ENCODE peak calls at places on chromosomes 7 and 10, in eight cellular contexts. E is AG09309, F is tibial artery, O is cardiac fibroblast, N is GM06990, A is heart right ventricle, M is AG10803, K is coronary artery. R is an unnamed sample.

GRCh38 chr10:126935263-126935946 is 30.2 kb downstream of the DOCK1 start:
- DNase-seq in M (peak), E (no peak), F (no peak), A (no peak), N (no peak), K (no peak), O (peak), R (no peak)

GRCh38 chr7:143316492-143316891 is 581 bp downstream of the CLCN1 start:
- DNase-seq in A (no peak), K (no peak), M (no peak), F (no peak), N (no peak), E (no peak), O (no peak), R (no peak)

GRCh38 chr7:22587322-22587721 is 87.3 kb upstream of the STEAP1B start:
- DNase-seq in K (no peak), E (no peak), A (no peak), O (peak), F (no peak), M (peak), N (peak), R (no peak)

GRCh38 chr10:127293640-127294039 is 97.2 kb upstream of the INSYN2A start:
- DNase-seq in E (no peak), F (no peak), K (peak), M (peak), N (no peak), O (no peak), A (no peak), R (no peak)

GRCh38 chr10:97483526-97483925 is 14.7 kb downstream of the MMS19 start:
- DNase-seq in N (no peak), O (peak), A (no peak), F (no peak), K (no peak), M (no peak), E (no peak), R (no peak)

GRCh38 chr10:17616403-17617030 is 657 bp downstream of the HACD1 start:
- DNase-seq in E (no peak), K (peak), M (peak), N (peak), O (peak), A (peak), F (peak), R (peak)

GRCh38 chr10:62456611-62457101 is 82.5 kb downstream of the ZNF365 start:
- DNase-seq in K (no peak), M (peak), A (no peak), F (no peak), O (no peak), E (peak), N (peak), R (no peak)

GRCh38 chr10:73991846-73992245 is 6.1 kb upstream of the VCL start:
- DNase-seq in F (peak), K (no peak), N (peak), E (no peak), O (no peak), A (no peak), M (no peak), R (no peak)

GRCh38 chr7:79458796-79459195 is 5.3 kb upstream of the MAGI2 start:
- DNase-seq in K (no peak), N (no peak), A (no peak), F (peak), O (no peak), E (no peak), M (peak), R (no peak)

GRCh38 chr7:101315336-101315735 is 6.3 kb downstream of the IFT22 start:
- DNase-seq in N (no peak), A (no peak), M (peak), O (peak), K (no peak), E (no peak), F (no peak), R (no peak)

GRCh38 chr10:129192344-129193128 is 274.5 kb upstream of the MGMT start:
- DNase-seq in E (no peak), A (peak), O (peak), K (no peak), M (no peak), N (no peak), F (peak), R (no peak)

GRCh38 chr7:158139499-158139898 is 448.1 kb downstream of the PTPRN2 start:
- DNase-seq in E (no peak), K (no peak), N (no peak), F (no peak), A (no peak), O (no peak), M (no peak), R (no peak)

GRCh38 chr7:4103352-4104091 is 578.6 kb upstream of the FOXK1 start:
- DNase-seq in K (no peak), F (no peak), A (no peak), E (no peak), N (no peak), O (peak), M (no peak), R (no peak)

GRCh38 chr10:127991543-127992255 is 84.8 kb downstream of the PTPRE start:
- DNase-seq in N (no peak), E (no peak), F (no peak), O (no peak), A (no peak), K (peak), M (peak), R (no peak)

GRCh38 chr7:108973075-108973474 is 403.4 kb downstream of the DNAJB9 start:
- DNase-seq in N (no peak), E (no peak), O (peak), F (no peak), A (no peak), M (no peak), K (no peak), R (no peak)

GRCh38 chr7:129782257-129783096 is 170.3 kb downstream of the UBE2H start:
- DNase-seq in E (no peak), M (peak), O (no peak), A (no peak), F (no peak), K (no peak), N (no peak), R (no peak)

DNA sequence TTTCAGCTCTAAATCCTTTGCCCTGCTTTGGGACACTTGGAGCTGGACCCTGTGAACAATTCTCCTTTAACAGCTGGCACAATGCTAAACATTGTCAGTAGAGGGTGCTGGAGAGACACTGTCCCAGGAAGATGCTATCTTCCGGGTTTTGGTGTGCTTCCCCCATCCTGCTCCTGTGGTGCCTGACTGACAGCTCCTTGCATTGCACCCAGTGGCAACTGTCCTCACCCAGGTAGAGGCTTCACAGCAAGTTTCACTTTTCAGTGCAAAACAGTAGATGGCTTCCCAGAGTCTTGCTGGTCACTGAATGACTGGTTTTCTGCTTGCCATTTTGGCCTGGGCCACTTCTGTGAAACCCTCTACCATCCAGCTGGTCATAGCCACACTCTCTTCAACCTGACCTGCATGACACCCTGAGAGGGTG is 77.3 kb downstream of the CDC14C start:
- DNase-seq in M (peak), K (no peak), F (no peak), E (no peak), N (peak), A (no peak), O (peak), R (no peak)
- TF ChIP-seq CTCF in M (peak), K (no peak), F (no peak), E (no peak), N (peak), A (peak), O (no peak), R (peak)

DNA sequence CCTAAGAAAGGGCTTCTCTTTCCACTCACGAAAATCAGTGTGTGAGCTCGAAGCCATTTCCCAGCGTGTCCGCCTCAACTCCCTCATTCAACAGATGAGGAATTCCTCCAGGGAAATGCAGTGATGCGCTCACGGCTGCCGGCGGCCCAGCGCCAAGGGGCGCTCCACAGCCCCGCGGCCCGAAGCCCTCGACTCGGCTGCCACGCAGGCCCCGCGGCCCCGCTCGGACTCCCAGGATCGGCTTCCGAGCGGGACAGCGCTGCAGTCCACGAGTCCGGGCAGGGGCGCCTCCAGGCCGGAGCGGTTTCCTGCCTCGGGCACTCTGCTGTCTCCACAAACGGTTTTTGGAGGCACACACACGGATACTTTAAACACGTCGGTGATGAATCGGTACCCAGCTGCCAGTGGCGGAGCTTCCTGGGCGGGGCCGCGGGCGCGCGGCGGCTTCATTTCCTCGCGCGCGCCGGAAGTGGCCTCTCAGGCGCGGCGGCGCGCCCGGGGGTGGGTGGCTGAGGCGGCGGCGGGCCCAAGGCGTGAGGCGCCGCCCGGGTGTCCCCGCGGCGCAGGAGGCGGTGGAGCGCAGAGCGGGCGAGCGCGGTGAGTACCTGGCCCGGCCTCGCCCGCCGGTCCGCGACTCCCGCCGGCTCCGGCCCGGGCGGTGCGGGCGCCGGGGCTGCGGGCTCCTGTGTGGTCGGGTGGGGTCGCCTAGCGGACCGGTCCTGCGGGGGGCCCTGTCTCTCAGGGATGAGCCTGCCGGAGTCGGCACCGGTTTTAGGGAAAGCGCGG is at the start of gene CSGALNACT2:
- DNase-seq in N (peak), E (peak), F (peak), M (peak), O (peak), K (peak), A (peak), R (peak)
- TF ChIP-seq CTCF in N (no peak), E (no peak), F (no peak), M (no peak), O (no peak), K (no peak), A (no peak), R (no peak)

GRCh38 chr10:91558473-91558872 is 74.4 kb downstream of the PPP1R3C start:
- DNase-seq in O (no peak), K (no peak), A (no peak), N (no peak), F (no peak), E (no peak), M (no peak), R (no peak)
- TF ChIP-seq CTCF in O (no peak), K (no peak), A (no peak), N (no peak), F (no peak), E (no peak), M (no peak), R (no peak)

GRCh38 chr10:78914502-78915330 is 154.1 kb upstream of the ZMIZ1 start:
- DNase-seq in M (peak), A (no peak), K (no peak), O (no peak), E (no peak), F (no peak), N (no peak), R (no peak)
- TF ChIP-seq CTCF in M (peak), A (no peak), K (no peak), O (no peak), E (no peak), F (no peak), N (no peak), R (no peak)

GRCh38 chr10:11782793-11783557 is 40.2 kb upstream of the PROSER2 start:
- DNase-seq in N (no peak), O (peak), E (no peak), M (peak), F (no peak), A (no peak), K (no peak), R (no peak)
- TF ChIP-seq CTCF in N (peak), O (peak), E (peak), M (peak), F (peak), A (peak), K (peak), R (peak)

DNA sequence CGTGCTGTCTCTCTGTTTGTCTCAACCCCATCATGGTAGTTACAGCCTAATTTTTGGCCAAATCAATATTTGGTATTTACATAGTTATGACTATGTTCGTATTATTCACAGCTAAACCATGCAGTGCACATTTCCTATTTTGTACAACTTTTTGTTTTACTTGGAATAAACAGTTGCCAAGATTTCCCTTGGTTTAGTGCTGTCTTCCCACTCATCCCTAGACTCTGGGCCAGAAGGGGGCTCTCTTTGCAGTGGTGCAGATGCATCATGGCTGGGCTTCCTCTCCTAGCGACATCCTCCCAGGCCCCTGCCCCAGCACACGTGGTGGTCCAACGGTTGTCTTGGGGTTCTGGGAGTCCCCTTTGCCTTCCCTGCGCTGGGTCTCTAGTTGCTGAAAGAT is 151.6 kb downstream of the PTPN20 start:
- DNase-seq in K (peak), E (no peak), N (no peak), A (no peak), O (peak), M (peak), F (no peak), R (no peak)
- TF ChIP-seq CTCF in K (no peak), E (peak), N (peak), A (no peak), O (peak), M (peak), F (peak), R (no peak)

GRCh38 chr10:106795619-106796018 is 368.9 kb downstream of the SORCS1 start:
- DNase-seq in K (no peak), F (peak), A (no peak), M (no peak), E (no peak), O (peak), N (peak), R (no peak)
- TF ChIP-seq CTCF in K (no peak), F (no peak), A (peak), M (no peak), E (no peak), O (no peak), N (peak), R (peak)